ENCODE peak calls at places on chromosomes 3 and 15, in four cellular contexts. E is natural killer cell, F is thoracic aorta, O is mammary epithelial cell. A is an unnamed sample.

GRCh38 chr3:148975277-148975676 is 16.1 kb upstream of the GYG1 start:
- DNase-seq in E (no peak), O (no peak), F (peak), A (no peak)

GRCh38 chr15:41775651-41776050 is 1.4 kb downstream of the MAPKBP1 start:
- DNase-seq in O (peak), E (no peak), F (no peak), A (no peak)

GRCh38 chr3:8500208-8500961 is 1.2 kb upstream of the LMCD1 start:
- DNase-seq in E (no peak), O (no peak), F (no peak), A (no peak)

GRCh38 chr3:7322957-7323679 is 462.2 kb downstream of the GRM7 start:
- DNase-seq in F (no peak), E (no peak), O (no peak), A (no peak)

GRCh38 chr3:171783086-171783485 is 27.2 kb downstream of the PLD1 start:
- DNase-seq in O (peak), E (no peak), F (no peak), A (no peak)

GRCh38 chr3:152519376-152519775 is 250.6 kb downstream of the MBNL1 start:
- DNase-seq in E (no peak), O (no peak), F (no peak), A (no peak)

GRCh38 chr3:45145681-45146614 is at the start of gene CDCP1:
- DNase-seq in F (no peak), O (peak), E (no peak), A (no peak)

GRCh38 chr3:69079269-69080159 is 651 bp downstream of the UBA3 start:
- DNase-seq in E (peak), O (peak), F (no peak), A (no peak)

GRCh38 chr3:172218350-172219323 is 179.3 kb downstream of the FNDC3B start:
- DNase-seq in F (no peak), O (no peak), E (no peak), A (no peak)

GRCh38 chr15:89002830-89003229 is 85.4 kb upstream of the ABHD2 start:
- DNase-seq in O (no peak), E (no peak), F (no peak), A (no peak)

GRCh38 chr3:194632211-194632982 is 822 bp downstream of the TMEM44 start:
- DNase-seq in F (no peak), O (peak), E (no peak), A (peak)

GRCh38 chr15:49530106-49530505 is 90.5 kb downstream of the FAM227B start:
- DNase-seq in F (no peak), O (peak), E (no peak), A (no peak)

GRCh38 chr15:74062671-74063070 is 19.7 kb downstream of the GOLGA6A start:
- DNase-seq in O (no peak), F (no peak), E (no peak), A (no peak)

GRCh38 chr3:194486540-194487288 is at the start of gene ATP13A3:
- DNase-seq in O (peak), F (peak), E (peak), A (peak)

GRCh38 chr3:11718582-11719405 is 75.1 kb upstream of the VGLL4 start:
- DNase-seq in O (peak), E (no peak), F (peak), A (peak)

GRCh38 chr3:15794842-15795562 is 2.8 kb downstream of the ANKRD28 start:
- DNase-seq in O (no peak), E (no peak), F (no peak), A (no peak)

GRCh38 chr3:105527949-105528348 is 161.2 kb downstream of the ALCAM start:
- DNase-seq in F (no peak), E (no peak), O (peak), A (peak)

GRCh38 chr3:37709946-37710345 is 151.7 kb upstream of the CTDSPL start:
- DNase-seq in O (no peak), F (no peak), E (no peak), A (no peak)

GRCh38 chr3:176971613-176972174 is 225.6 kb downstream of the TBL1XR1 start:
- DNase-seq in O (no peak), F (no peak), E (no peak), A (peak)

GRCh38 chr3:77319711-77320110 is 279.8 kb downstream of the ROBO2 start:
- DNase-seq in F (no peak), O (no peak), E (no peak), A (no peak)

GRCh38 chr3:105847452-105847851 is 21.4 kb downstream of the CBLB start:
- DNase-seq in F (no peak), O (no peak), E (no peak), A (no peak)

GRCh38 chr15:42832577-42832976 is 88.0 kb downstream of the TTBK2 start:
- DNase-seq in F (no peak), O (peak), E (no peak), A (no peak)

GRCh38 chr3:53525765-53526761 is 31.7 kb downstream of the CACNA1D start:
- DNase-seq in E (no peak), F (no peak), O (no peak), A (no peak)

GRCh38 chr15:52284164-52284563 is 11.4 kb downstream of the MYO5C start:
- DNase-seq in E (no peak), F (no peak), O (peak), A (no peak)

GRCh38 chr15:46304320-46304719 is 669.5 kb downstream of the SQOR start:
- DNase-seq in F (no peak), E (no peak), O (no peak), A (peak)

GRCh38 chr3:117998071-117998470 is 1036.6 kb downstream of the IGSF11 start:
- DNase-seq in E (no peak), O (peak), F (no peak), A (no peak)

GRCh38 chr15:71465109-71465508 is 345.2 kb upstream of the NR2E3 start:
- DNase-seq in F (no peak), O (no peak), E (no peak), A (no peak)

GRCh38 chr3:192514081-192514753 is 213.1 kb downstream of the FGF12 start:
- DNase-seq in E (no peak), F (no peak), O (peak), A (no peak)

DNA sequence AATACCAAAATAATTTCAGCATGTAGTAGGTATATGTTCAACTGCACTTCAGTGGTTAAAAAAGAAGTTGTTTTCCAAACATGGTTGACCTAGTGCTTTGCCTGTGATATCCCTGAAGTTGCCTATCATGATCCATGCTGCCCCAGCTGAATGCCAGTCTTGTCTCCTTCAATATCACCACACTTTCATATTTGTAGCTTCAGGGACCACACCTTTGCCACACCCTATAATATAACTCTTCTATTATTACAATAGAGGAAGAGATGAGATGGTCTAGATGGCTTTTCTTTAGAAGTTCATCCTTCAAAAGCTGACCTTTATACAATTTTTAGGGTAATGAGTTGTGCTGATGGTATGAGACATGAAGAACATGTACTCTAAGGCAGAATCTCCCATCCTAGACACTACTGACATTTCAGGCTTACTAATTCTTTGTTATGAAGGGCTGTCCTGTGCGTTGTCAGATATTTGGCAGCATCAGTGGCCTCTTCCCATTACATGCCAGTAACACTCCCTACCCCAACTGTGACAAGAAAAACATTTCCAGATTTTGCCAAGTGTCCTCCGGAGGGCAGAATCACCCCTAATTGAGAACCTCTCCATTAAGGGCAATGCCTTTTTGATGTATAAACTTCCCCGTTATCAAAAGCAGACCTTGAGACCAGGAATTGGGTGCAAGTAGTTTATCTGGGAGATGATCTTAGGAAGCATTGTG is 76.2 kb upstream of the PLCL2 start:
- DNase-seq in O (no peak), F (no peak), E (no peak), A (peak)
- TF ChIP-seq CTCF in O (no peak), F (no peak), E (no peak), A (peak)

DNA sequence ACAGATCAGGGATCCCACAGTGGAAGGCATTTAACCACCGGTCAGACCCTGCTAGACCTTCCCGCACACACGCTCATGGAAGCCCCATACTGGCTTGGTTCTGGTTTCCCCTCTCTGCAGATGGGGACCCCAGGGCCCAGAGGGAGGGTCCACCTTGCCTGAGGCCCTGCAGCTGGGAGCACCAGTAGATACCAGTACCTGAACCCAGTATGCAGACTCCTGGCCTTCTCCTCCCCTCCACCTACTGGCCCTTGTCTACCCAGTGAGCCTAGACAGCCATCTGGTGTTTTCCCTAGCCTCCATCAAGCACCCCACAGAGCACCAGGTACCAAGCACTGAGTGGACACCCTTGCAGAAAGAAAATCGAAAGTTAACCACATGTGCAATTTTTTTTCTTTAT is 65.1 kb downstream of the MEGF11 start:
- DNase-seq in E (no peak), F (no peak), O (no peak), A (no peak)
- TF ChIP-seq CTCF in E (no peak), F (no peak), O (no peak), A (no peak)

GRCh38 chr15:66899555-66900350 is 165.6 kb upstream of the SMAD3 start:
- DNase-seq in O (no peak), E (no peak), F (no peak), A (no peak)
- TF ChIP-seq CTCF in O (no peak), E (no peak), F (no peak), A (no peak)

DNA sequence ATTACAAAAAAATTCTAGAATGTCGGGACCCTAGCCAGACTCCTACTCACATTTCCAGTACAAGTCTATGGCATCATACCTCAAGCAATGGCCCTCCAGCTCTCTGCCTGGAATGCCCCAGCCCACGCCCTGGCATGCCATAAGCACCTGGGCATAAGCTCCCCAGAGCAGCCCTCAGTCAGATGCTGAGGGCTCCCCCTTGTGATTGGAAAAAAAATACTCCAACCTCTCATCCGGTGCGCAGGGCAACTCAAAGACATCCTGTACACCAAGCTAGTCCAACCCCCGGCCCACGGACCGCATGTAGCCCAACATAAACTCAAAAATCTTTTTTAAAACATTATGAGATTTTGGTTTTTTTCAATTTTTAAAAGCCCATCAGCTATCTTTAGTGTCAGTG is 115.4 kb downstream of the NEK10 start:
- DNase-seq in O (peak), E (no peak), F (no peak), A (peak)
- TF ChIP-seq CTCF in O (peak), E (no peak), F (no peak), A (no peak)

DNA sequence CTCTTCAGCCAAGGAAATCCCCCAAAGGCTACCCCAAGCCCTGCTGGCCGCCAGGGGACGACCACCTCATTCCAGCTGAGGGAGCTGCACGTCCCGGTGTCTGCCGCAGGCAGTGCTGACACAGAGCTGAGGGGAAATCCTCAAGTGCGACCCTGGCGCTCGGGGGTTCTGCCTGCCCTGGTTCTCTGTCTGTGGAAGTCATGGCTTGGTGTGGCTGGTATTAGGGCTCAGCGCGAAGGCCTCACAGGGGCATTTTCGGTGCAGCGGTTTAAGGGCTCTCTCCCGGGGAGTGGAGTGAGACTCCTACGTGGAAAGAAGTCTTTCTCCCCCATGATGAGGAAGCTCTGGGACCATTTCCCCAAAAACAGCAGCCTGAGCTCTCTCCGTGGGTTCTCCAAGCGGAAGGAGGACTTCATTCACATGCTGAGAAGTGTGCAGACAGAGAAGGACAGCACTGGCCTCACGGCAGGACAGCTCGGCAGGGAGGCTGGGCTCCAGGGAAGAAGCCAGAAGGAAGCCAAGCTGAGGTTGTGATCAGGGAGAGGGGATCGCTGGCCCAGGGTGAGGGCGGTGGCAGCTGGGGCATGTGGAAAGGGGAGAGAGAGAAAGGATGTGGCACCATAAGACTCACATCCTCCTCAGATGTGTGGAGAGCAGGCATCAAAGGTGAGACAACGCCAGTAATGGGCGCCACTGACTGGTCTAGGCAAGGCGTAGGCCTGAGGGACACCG is 48.6 kb downstream of the KLF15 start:
- DNase-seq in O (no peak), F (no peak), E (no peak), A (no peak)
- TF ChIP-seq CTCF in O (no peak), F (no peak), E (no peak), A (no peak)

GRCh38 chr15:84969257-84969656 is 12.4 kb upstream of the PDE8A start:
- DNase-seq in O (no peak), E (no peak), F (no peak), A (no peak)
- TF ChIP-seq CTCF in O (no peak), E (no peak), F (no peak), A (no peak)